ENCODE peak calls at places on chromosomes 4 and X, in seven cellular contexts. One of them, this sample, is unnamed.

GRCh38 chrX:74536142-74537010 is 78.0 kb downstream of the RLIM start:
- DNase-seq in GM20000: peak; percentile 54
- DNase-seq in WERI-Rb-1: peak; percentile 89
- DNase-seq in hypothalamus: peak; percentile 22
- DNase-seq in activated CD4-positive, alpha-beta memory T cell treated with anti-CD3 and anti-CD28 coated beads, Interleukin-2, amount 10 ng/mL, durations not matched to agents 7 days and 5 days: peak; percentile 37
- DNase-seq in head of caudate nucleus: peak; percentile 62
- DNase-seq in stimulated activated CD4-positive, alpha-beta T cell treated with anti-CD3 and anti-CD28 coated beads, Interleukin-4, amount 100 ng/mL, for 4 hours: peak; percentile 15
- DNase-seq in this sample: peak; percentile 12

GRCh38 chr4:13657016-13657415 is 29.5 kb upstream of the BOD1L1 start:
- DNase-seq in GM20000: no peak
- DNase-seq in WERI-Rb-1: no peak
- DNase-seq in activated CD4-positive, alpha-beta memory T cell treated with anti-CD3 and anti-CD28 coated beads, Interleukin-2, amount 10 ng/mL, durations not matched to agents 7 days and 5 days: no peak
- DNase-seq in head of caudate nucleus: no peak
- DNase-seq in stimulated activated CD4-positive, alpha-beta T cell treated with anti-CD3 and anti-CD28 coated beads, Interleukin-4, amount 100 ng/mL, for 4 hours: no peak
- DNase-seq in hypothalamus: no peak
- DNase-seq in this sample: no peak

GRCh38 chr4:6019316-6020263 is 1.4 kb upstream of the C4orf50 start:
- DNase-seq in hypothalamus: no peak
- DNase-seq in stimulated activated CD4-positive, alpha-beta T cell treated with anti-CD3 and anti-CD28 coated beads, Interleukin-4, amount 100 ng/mL, for 4 hours: no peak
- DNase-seq in head of caudate nucleus: peak; percentile 60
- DNase-seq in activated CD4-positive, alpha-beta memory T cell treated with anti-CD3 and anti-CD28 coated beads, Interleukin-2, amount 10 ng/mL, durations not matched to agents 7 days and 5 days: peak; percentile 49
- DNase-seq in WERI-Rb-1: peak; percentile 71
- DNase-seq in GM20000: peak; percentile 73
- DNase-seq in this sample: no peak

GRCh38 chrX:28586891-28587635 is at the start of gene IL1RAPL1:
- DNase-seq in stimulated activated CD4-positive, alpha-beta T cell treated with anti-CD3 and anti-CD28 coated beads, Interleukin-4, amount 100 ng/mL, for 4 hours: no peak
- DNase-seq in WERI-Rb-1: peak; percentile 8
- DNase-seq in GM20000: peak; percentile 1
- DNase-seq in activated CD4-positive, alpha-beta memory T cell treated with anti-CD3 and anti-CD28 coated beads, Interleukin-2, amount 10 ng/mL, durations not matched to agents 7 days and 5 days: no peak
- DNase-seq in hypothalamus: no peak
- DNase-seq in head of caudate nucleus: peak; percentile 47
- DNase-seq in this sample: no peak

GRCh38 chr4:122973465-122973864 is 51.1 kb upstream of the NUDT6 start:
- DNase-seq in GM20000: no peak
- DNase-seq in WERI-Rb-1: no peak
- DNase-seq in activated CD4-positive, alpha-beta memory T cell treated with anti-CD3 and anti-CD28 coated beads, Interleukin-2, amount 10 ng/mL, durations not matched to agents 7 days and 5 days: no peak
- DNase-seq in head of caudate nucleus: no peak
- DNase-seq in hypothalamus: no peak
- DNase-seq in stimulated activated CD4-positive, alpha-beta T cell treated with anti-CD3 and anti-CD28 coated beads, Interleukin-4, amount 100 ng/mL, for 4 hours: no peak
- DNase-seq in this sample: no peak

GRCh38 chr4:85929926-85930325 is 429.9 kb downstream of the MAPK10 start:
- DNase-seq in activated CD4-positive, alpha-beta memory T cell treated with anti-CD3 and anti-CD28 coated beads, Interleukin-2, amount 10 ng/mL, durations not matched to agents 7 days and 5 days: no peak
- DNase-seq in hypothalamus: no peak
- DNase-seq in GM20000: no peak
- DNase-seq in WERI-Rb-1: no peak
- DNase-seq in head of caudate nucleus: no peak
- DNase-seq in stimulated activated CD4-positive, alpha-beta T cell treated with anti-CD3 and anti-CD28 coated beads, Interleukin-4, amount 100 ng/mL, for 4 hours: no peak
- DNase-seq in this sample: no peak

GRCh38 chr4:7904942-7905341 is 34.7 kb downstream of the AFAP1 start:
- DNase-seq in stimulated activated CD4-positive, alpha-beta T cell treated with anti-CD3 and anti-CD28 coated beads, Interleukin-4, amount 100 ng/mL, for 4 hours: no peak
- DNase-seq in GM20000: no peak
- DNase-seq in hypothalamus: no peak
- DNase-seq in WERI-Rb-1: no peak
- DNase-seq in head of caudate nucleus: no peak
- DNase-seq in activated CD4-positive, alpha-beta memory T cell treated with anti-CD3 and anti-CD28 coated beads, Interleukin-2, amount 10 ng/mL, durations not matched to agents 7 days and 5 days: no peak
- DNase-seq in this sample: no peak

GRCh38 chr4:121375262-121375661 is 5.6 kb downstream of the QRFPR start:
- DNase-seq in head of caudate nucleus: no peak
- DNase-seq in GM20000: no peak
- DNase-seq in hypothalamus: no peak
- DNase-seq in WERI-Rb-1: no peak
- DNase-seq in stimulated activated CD4-positive, alpha-beta T cell treated with anti-CD3 and anti-CD28 coated beads, Interleukin-4, amount 100 ng/mL, for 4 hours: no peak
- DNase-seq in activated CD4-positive, alpha-beta memory T cell treated with anti-CD3 and anti-CD28 coated beads, Interleukin-2, amount 10 ng/mL, durations not matched to agents 7 days and 5 days: no peak
- DNase-seq in this sample: no peak

GRCh38 chr4:23877758-23878229 is 12.1 kb downstream of the PPARGC1A start:
- DNase-seq in head of caudate nucleus: no peak
- DNase-seq in hypothalamus: no peak
- DNase-seq in GM20000: no peak
- DNase-seq in activated CD4-positive, alpha-beta memory T cell treated with anti-CD3 and anti-CD28 coated beads, Interleukin-2, amount 10 ng/mL, durations not matched to agents 7 days and 5 days: no peak
- DNase-seq in WERI-Rb-1: no peak
- DNase-seq in stimulated activated CD4-positive, alpha-beta T cell treated with anti-CD3 and anti-CD28 coated beads, Interleukin-4, amount 100 ng/mL, for 4 hours: no peak
- DNase-seq in this sample: no peak

GRCh38 chr4:1505511-1506451 is 99.5 kb upstream of the NKX1-1 start:
- DNase-seq in WERI-Rb-1: peak; percentile 6
- DNase-seq in GM20000: no peak
- DNase-seq in stimulated activated CD4-positive, alpha-beta T cell treated with anti-CD3 and anti-CD28 coated beads, Interleukin-4, amount 100 ng/mL, for 4 hours: no peak
- DNase-seq in activated CD4-positive, alpha-beta memory T cell treated with anti-CD3 and anti-CD28 coated beads, Interleukin-2, amount 10 ng/mL, durations not matched to agents 7 days and 5 days: no peak
- DNase-seq in hypothalamus: no peak
- DNase-seq in head of caudate nucleus: peak; percentile 12
- DNase-seq in this sample: no peak

GRCh38 chrX:83916525-83916924 is 55.6 kb downstream of the CYLC1 start:
- DNase-seq in head of caudate nucleus: no peak
- DNase-seq in GM20000: peak; percentile 0
- DNase-seq in hypothalamus: no peak
- DNase-seq in WERI-Rb-1: peak; percentile 11
- DNase-seq in stimulated activated CD4-positive, alpha-beta T cell treated with anti-CD3 and anti-CD28 coated beads, Interleukin-4, amount 100 ng/mL, for 4 hours: no peak
- DNase-seq in activated CD4-positive, alpha-beta memory T cell treated with anti-CD3 and anti-CD28 coated beads, Interleukin-2, amount 10 ng/mL, durations not matched to agents 7 days and 5 days: no peak
- DNase-seq in this sample: no peak

GRCh38 chr4:127601029-127601428 is 31.7 kb upstream of the INTU start:
- DNase-seq in stimulated activated CD4-positive, alpha-beta T cell treated with anti-CD3 and anti-CD28 coated beads, Interleukin-4, amount 100 ng/mL, for 4 hours: no peak
- DNase-seq in head of caudate nucleus: no peak
- DNase-seq in activated CD4-positive, alpha-beta memory T cell treated with anti-CD3 and anti-CD28 coated beads, Interleukin-2, amount 10 ng/mL, durations not matched to agents 7 days and 5 days: no peak
- DNase-seq in GM20000: no peak
- DNase-seq in hypothalamus: no peak
- DNase-seq in WERI-Rb-1: no peak
- DNase-seq in this sample: no peak

GRCh38 chr4:169293343-169294176 is 22.8 kb upstream of the SH3RF1 start:
- DNase-seq in stimulated activated CD4-positive, alpha-beta T cell treated with anti-CD3 and anti-CD28 coated beads, Interleukin-4, amount 100 ng/mL, for 4 hours: no peak
- DNase-seq in activated CD4-positive, alpha-beta memory T cell treated with anti-CD3 and anti-CD28 coated beads, Interleukin-2, amount 10 ng/mL, durations not matched to agents 7 days and 5 days: no peak
- DNase-seq in GM20000: peak; percentile 38
- DNase-seq in WERI-Rb-1: no peak
- DNase-seq in head of caudate nucleus: no peak
- DNase-seq in hypothalamus: no peak
- DNase-seq in this sample: no peak

This sample was measured in activated T-helper 9 cell treated with anti-CD3 and anti-CD28 coated beads, Interleukin-2, amount 50 U/mL, for 16 hours.